ENCODE peak calls at places on chromosome 22, in nine cellular contexts. M is coronary artery, O is esophagus squamous epithelium, Z is stomach, A is testis, W is GM12878, H is OCI-LY7, T is AG04450, Q is osteoblast. I is an unnamed sample.
A peak's percentile ranks its signal among the peaks of the same experiment; 100 is the strongest.

GRCh38 chr22:38347944-38348750 is 30.9 kb upstream of the CSNK1E start:
- DNase-seq in M (peak; percentile 50), O (no peak), Z (peak; percentile 17), A (no peak), W (no peak), H (no peak), T (no peak), Q (peak; percentile 81), I (no peak)

GRCh38 chr22:33658775-33659174 is 261.5 kb downstream of the LARGE1 start:
- DNase-seq in M (no peak), O (no peak), Z (no peak), A (peak; percentile 65), W (no peak), H (no peak), T (no peak), Q (no peak), I (no peak)

GRCh38 chr22:21980547-21980946 is 2.0 kb downstream of the TOP3B start:
- DNase-seq in M (no peak), O (no peak), Z (no peak), A (no peak), W (no peak), H (no peak), T (no peak), Q (no peak), I (no peak)

GRCh38 chr22:43624144-43624998 is 187.7 kb downstream of the EFCAB6 start:
- DNase-seq in M (no peak), O (no peak), Z (no peak), A (no peak), W (no peak), H (no peak), T (no peak), Q (no peak), I (peak; percentile 22)

GRCh38 chr22:26471522-26471921 is 12.1 kb downstream of the HPS4 start:
- DNase-seq in M (no peak), O (no peak), Z (peak; percentile 44), A (no peak), W (no peak), H (no peak), T (peak; percentile 27), Q (peak; percentile 94), I (peak; percentile 76)

GRCh38 chr22:44338183-44338812 is 25.5 kb upstream of the SHISAL1 start:
- DNase-seq in M (no peak), O (no peak), Z (peak; percentile 80), A (no peak), W (no peak), H (no peak), T (no peak), Q (peak; percentile 82), I (no peak)

GRCh38 chr22:19659805-19660345 is 54.4 kb upstream of the SEPTIN5 start:
- DNase-seq in M (no peak), O (no peak), Z (no peak), A (no peak), W (no peak), H (no peak), T (no peak), Q (no peak), I (no peak)

GRCh38 chr22:38148252-38148651 is 33.4 kb downstream of the PLA2G6 start:
- DNase-seq in M (no peak), O (no peak), Z (no peak), A (no peak), W (no peak), H (no peak), T (peak; percentile 11), Q (peak; percentile 65), I (peak; percentile 94)

GRCh38 chr22:36733271-36733670 is 29.7 kb upstream of the CACNG2 start:
- DNase-seq in M (peak; percentile 22), O (no peak), Z (peak; percentile 13), A (no peak), W (no peak), H (no peak), T (no peak), Q (no peak), I (no peak)

GRCh38 chr22:36736701-36737320 is 33.3 kb upstream of the CACNG2 start:
- DNase-seq in M (peak; percentile 60), O (no peak), Z (peak; percentile 11), A (peak; percentile 9), W (no peak), H (no peak), T (no peak), Q (no peak), I (no peak)

GRCh38 chr22:36732609-36733008 is 29.1 kb upstream of the CACNG2 start:
- DNase-seq in M (peak; percentile 52), O (no peak), Z (no peak), A (peak; percentile 3), W (no peak), H (no peak), T (no peak), Q (no peak), I (no peak)

GRCh38 chr22:36731916-36732315 is 28.4 kb upstream of the CACNG2 start:
- DNase-seq in M (peak; percentile 36), O (no peak), Z (no peak), A (no peak), W (no peak), H (no peak), T (no peak), Q (no peak), I (no peak)

DNA sequence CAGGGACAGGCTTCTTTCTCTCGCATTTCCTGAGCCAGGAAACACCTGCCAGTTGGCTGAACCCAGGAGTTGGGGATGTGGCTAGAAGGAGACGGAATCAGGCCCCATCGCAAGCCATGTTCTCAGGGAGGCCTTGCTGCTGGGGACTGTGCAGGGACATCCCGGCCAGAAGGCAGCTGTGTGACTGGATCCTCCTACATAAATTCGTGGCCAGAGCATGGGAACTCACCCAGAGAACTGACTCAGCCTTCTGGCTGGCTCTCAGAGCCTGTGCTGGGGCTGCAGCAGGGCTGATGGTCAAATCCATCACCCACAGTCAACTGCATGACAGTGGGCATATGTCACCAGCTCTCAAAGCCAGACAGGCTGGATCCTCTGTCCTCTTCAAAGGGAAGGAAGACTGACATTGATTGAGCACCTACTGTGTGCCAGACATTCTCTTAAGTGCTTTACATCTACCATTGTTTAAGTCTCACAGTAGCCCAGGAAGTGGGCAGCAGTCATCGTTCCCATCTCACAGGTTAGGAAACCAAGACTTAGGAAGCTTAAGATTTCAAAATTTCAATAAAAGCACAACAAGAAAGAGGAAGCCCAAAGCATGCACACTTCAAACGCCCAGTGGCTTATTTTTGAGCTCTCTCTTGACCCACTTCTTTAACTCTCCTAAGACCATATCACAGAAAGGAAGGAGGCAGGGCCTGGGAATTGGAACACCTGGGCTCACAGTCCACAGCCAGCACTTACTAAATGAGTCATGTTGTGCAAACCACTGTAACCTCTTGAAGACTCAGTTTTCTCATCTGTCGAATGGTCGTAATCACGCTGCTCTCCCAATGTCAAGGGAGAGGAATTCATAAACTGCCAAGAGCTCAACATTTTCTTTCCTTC is 30.9 kb upstream of the CACNG2 start:
- DNase-seq in M (peak; percentile 65), O (no peak), Z (peak; percentile 21), A (peak; percentile 34), W (no peak), H (no peak), T (no peak), Q (peak; percentile 90), I (no peak)
- H3K4me3 ChIP-seq in M (no peak overlapping the region), O (no peak overlapping the region), Z (no peak overlapping the region), A (no peak overlapping the region), W (no peak overlapping the region), H (no peak overlapping the region), T (no peak overlapping the region), Q (no peak overlapping the region), I (no peak overlapping the region)

GRCh38 chr22:30667092-30667485 is 586 bp downstream of the DUSP18 start:
- DNase-seq in M (no peak), O (no peak), Z (no peak), A (no peak), W (no peak), H (peak; percentile 15), T (no peak), Q (no peak), I (no peak)
- H3K27ac ChIP-seq in M (peak overlapping the region; percentile 76), O (peak overlapping the region; percentile 66), Z (peak overlapping the region; percentile 68), A (peak overlapping the region; percentile 85), W (no peak overlapping the region), H (no peak overlapping the region), T (no peak overlapping the region), Q (peak overlapping the region; percentile 60), I (no peak overlapping the region)

GRCh38 chr22:46087816-46088277 is 62.5 kb upstream of the PPARA start:
- DNase-seq in M (peak; percentile 98), O (no peak), Z (peak; percentile 88), A (peak; percentile 90), W (no peak), H (no peak), T (peak; percentile 81), Q (peak; percentile 98), I (peak; percentile 89)

GRCh38 chr22:46088541-46089311 is 61.6 kb upstream of the PPARA start:
- DNase-seq in M (peak; percentile 86), O (no peak), Z (peak; percentile 79), A (no peak), W (no peak), H (no peak), T (no peak), Q (peak; percentile 91), I (no peak)

GRCh38 chr22:46085831-46086576 is 64.3 kb upstream of the PPARA start:
- DNase-seq in M (peak; percentile 89), O (no peak), Z (peak; percentile 87), A (no peak), W (no peak), H (no peak), T (no peak), Q (peak; percentile 95), I (peak; percentile 93)

GRCh38 chr22:46086577-46087335 is 63.6 kb upstream of the PPARA start:
- DNase-seq in M (peak; percentile 80), O (no peak), Z (peak; percentile 24), A (no peak), W (no peak), H (no peak), T (no peak), Q (peak; percentile 83), I (peak; percentile 43)

DNA sequence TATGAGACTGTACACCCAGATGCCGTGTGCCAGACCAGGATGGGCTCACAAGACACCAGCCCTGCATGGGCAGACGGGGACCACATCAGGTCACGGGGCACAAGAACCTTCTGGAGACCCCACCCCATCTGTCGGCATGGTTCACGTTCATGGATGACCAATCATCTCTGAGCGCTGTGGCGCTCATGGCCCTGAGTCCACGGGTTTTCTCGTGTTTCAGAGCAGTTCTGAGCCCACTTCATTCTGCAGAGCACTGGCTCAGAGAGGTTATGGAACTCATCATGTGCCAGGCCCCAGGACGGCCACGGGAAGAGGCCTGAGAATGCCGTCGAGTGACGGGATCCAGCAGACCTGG is 63.0 kb upstream of the PPARA start:
- DNase-seq in M (no peak), O (no peak), Z (no peak), A (no peak), W (no peak), H (no peak), T (no peak), Q (peak; percentile 78), I (no peak)
- H3K4me3 ChIP-seq in M (peak overlapping the region; percentile 96), O (peak overlapping the region; percentile 1), Z (no peak overlapping the region), A (no peak overlapping the region), W (no peak overlapping the region), H (no peak overlapping the region), T (peak overlapping the region; percentile 10), Q (peak overlapping the region; percentile 80), I (peak overlapping the region; percentile 88)

DNA sequence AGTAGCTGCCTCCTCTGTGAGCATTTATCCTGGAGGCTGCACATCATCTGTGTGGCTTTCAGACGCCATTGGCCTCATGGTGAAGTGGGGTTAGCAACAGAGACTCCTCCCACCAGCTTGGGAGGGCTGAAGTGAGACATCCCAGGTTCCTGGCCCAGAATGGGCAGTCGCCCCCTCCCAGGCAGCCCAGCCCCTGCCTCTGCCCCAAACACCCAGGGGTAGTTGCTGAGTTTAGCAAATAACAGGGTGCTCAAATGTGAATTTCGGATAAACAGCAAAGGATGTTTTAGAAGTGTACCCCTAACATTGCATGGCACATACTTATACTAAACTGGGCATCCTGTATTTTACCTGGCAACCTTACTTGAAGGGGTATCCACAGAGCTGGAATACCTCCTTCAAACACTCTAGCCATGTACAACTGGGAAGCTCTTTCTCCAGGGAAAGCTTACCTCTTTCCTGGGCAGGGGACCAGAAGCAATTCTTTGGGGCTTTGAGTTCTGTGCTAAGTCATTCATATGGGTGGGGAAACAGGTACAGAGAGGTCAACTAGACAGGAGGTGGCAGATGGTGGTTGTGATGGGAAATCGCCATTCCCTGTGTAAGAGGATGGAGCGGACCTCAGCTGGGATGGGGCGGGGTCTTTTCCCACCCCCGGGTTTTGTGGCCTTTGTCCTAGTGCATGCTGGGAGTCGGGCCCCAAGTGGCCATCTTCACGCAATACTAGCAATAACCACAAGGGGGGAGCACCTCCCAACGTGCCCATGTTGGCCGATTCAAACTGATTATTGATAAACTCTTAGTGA is 19.3 kb downstream of the MTFP1 start:
- DNase-seq in M (no peak), O (no peak), Z (peak; percentile 67), A (peak; percentile 77), W (no peak), H (peak; percentile 76), T (no peak), Q (peak; percentile 97), I (peak; percentile 39)
- H3K27ac ChIP-seq in M (no peak overlapping the region), O (no peak overlapping the region), Z (no peak overlapping the region), A (no peak overlapping the region), W (no peak overlapping the region), H (peak overlapping the region; percentile 3), T (no peak overlapping the region), Q (no peak overlapping the region), I (no peak overlapping the region)

I was measured in SJSA1.